ENCODE peak calls at places on chromosomes 6 and 20, in five cellular contexts. B, I, S, H and C are unnamed samples. For H3K4me1, the result is how much of the 10 kb centered on the place peaks cover.

GRCh38 chr20:41134362-41135186 is 2.8 kb upstream of the PLCG1 start:
- DNase-seq in B (no peak), I (no peak), S (no peak), H (no peak), C (no peak)

GRCh38 chr20:51969191-51969590 is 166.9 kb upstream of the SALL4 start:
- DNase-seq in B (no peak), I (no peak), S (no peak), H (no peak), C (no peak)

GRCh38 chr6:151679081-151679480 is 128.4 kb upstream of the ESR1 start:
- DNase-seq in B (no peak), I (no peak), S (no peak), H (peak), C (no peak)

GRCh38 chr6:144749263-144749662 is 464.1 kb downstream of the UTRN start:
- DNase-seq in B (no peak), I (no peak), S (no peak), H (no peak), C (no peak)

GRCh38 chr20:32327087-32327681 is 30.9 kb upstream of the ASXL1 start:
- DNase-seq in B (no peak), I (no peak), S (peak), H (no peak), C (no peak)

GRCh38 chr6:107713214-107713962 is 110.7 kb downstream of the SCML4 start:
- DNase-seq in B (no peak), I (no peak), S (no peak), H (peak), C (no peak)

GRCh38 chr6:160500639-160501038 is 152.5 kb downstream of the SLC22A3 start:
- DNase-seq in B (no peak), I (no peak), S (no peak), H (no peak), C (no peak)

GRCh38 chr20:8234580-8234979 is 102.5 kb downstream of the PLCB1 start:
- DNase-seq in B (no peak), I (no peak), S (no peak), H (no peak), C (no peak)

GRCh38 chr6:9437836-9438235 is 977.0 kb downstream of the TFAP2A start:
- DNase-seq in B (no peak), I (no peak), S (no peak), H (no peak), C (no peak)

GRCh38 chr6:91166271-91166670 is 579.4 kb upstream of the MAP3K7 start:
- DNase-seq in B (no peak), I (no peak), S (no peak), H (no peak), C (no peak)

GRCh38 chr20:3706774-3707507 is 5.5 kb downstream of the SIGLEC1 start:
- DNase-seq in B (peak), I (no peak), S (no peak), H (no peak), C (no peak)

GRCh38 chr6:56004421-56004820 is 129.0 kb upstream of the BMP5 start:
- DNase-seq in B (no peak), I (no peak), S (no peak), H (no peak), C (no peak)

GRCh38 chr6:33961686-33962085 is 157.9 kb upstream of the MLN start:
- DNase-seq in B (peak), I (no peak), S (no peak), H (no peak), C (no peak)

GRCh38 chr6:71965404-71965803 is 79.1 kb downstream of the RIMS1 start:
- DNase-seq in B (no peak), I (no peak), S (no peak), H (no peak), C (no peak)

GRCh38 chr6:22383016-22383415 is 86.2 kb upstream of the PRL start:
- DNase-seq in B (no peak), I (no peak), S (no peak), H (no peak), C (no peak)

GRCh38 chr6:157541618-157542404 is 160.8 kb downstream of the ZDHHC14 start:
- DNase-seq in B (no peak), I (no peak), S (peak), H (no peak), C (no peak)

GRCh38 chr6:133312006-133312405 is 70.8 kb downstream of the EYA4 start:
- DNase-seq in B (no peak), I (no peak), S (no peak), H (no peak), C (no peak)

GRCh38 chr20:49964964-49965780 is 17.6 kb upstream of the SNAI1 start:
- DNase-seq in B (peak), I (no peak), S (peak), H (no peak), C (no peak)

GRCh38 chr20:9241232-9241692 is 172.4 kb downstream of the PLCB4 start:
- DNase-seq in B (no peak), I (no peak), S (no peak), H (no peak), C (no peak)

GRCh38 chr6:141347906-141348492 is 784.7 kb upstream of the GJE1 start:
- DNase-seq in B (no peak), I (no peak), S (no peak), H (no peak), C (no peak)

GRCh38 chr20:62838511-62838910 is 21.7 kb downstream of the COL9A3 start:
- DNase-seq in B (no peak), I (no peak), S (no peak), H (no peak), C (no peak)

GRCh38 chr6:104527761-104528415 is 331.8 kb downstream of the HACE1 start:
- DNase-seq in B (peak), I (no peak), S (peak), H (peak), C (no peak)

GRCh38 chr6:124368131-124368530 is 564.5 kb downstream of the NKAIN2 start:
- DNase-seq in B (no peak), I (no peak), S (no peak), H (no peak), C (no peak)

GRCh38 chr6:142958343-142958742 is 13.4 kb upstream of the HIVEP2 start:
- DNase-seq in B (no peak), I (no peak), S (peak), H (no peak), C (no peak)

GRCh38 chr20:6074784-6075183 is 20.9 kb upstream of the LRRN4 start:
- DNase-seq in B (no peak), I (no peak), S (no peak), H (no peak), C (no peak)

GRCh38 chr6:85458184-85458583 is 8.3 kb downstream of the NT5E start:
- DNase-seq in B (no peak), I (no peak), S (no peak), H (no peak), C (no peak)

GRCh38 chr6:83853178-83853967 is at the start of gene RIPPLY2:
- DNase-seq in B (peak), I (no peak), S (peak), H (no peak), C (no peak)

GRCh38 chr6:31576897-31577341 is 1.6 kb downstream of the TNF start:
- DNase-seq in B (no peak), I (no peak), S (no peak), H (no peak), C (no peak)

GRCh38 chr20:59123011-59123676 is 40.5 kb upstream of the ZNF831 start:
- DNase-seq in B (no peak), I (no peak), S (no peak), H (no peak), C (no peak)

GRCh38 chr6:89299451-89299850 is 15.6 kb downstream of the GABRR2 start:
- DNase-seq in B (peak), I (no peak), S (no peak), H (no peak), C (no peak)

GRCh38 chr6:117483645-117484016 is 1.2 kb downstream of the DCBLD1 start:
- DNase-seq in B (no peak), I (no peak), S (peak), H (no peak), C (no peak)

GRCh38 chr6:16925461-16925860 is 164.2 kb upstream of the ATXN1 start:
- DNase-seq in B (no peak), I (no peak), S (no peak), H (no peak), C (no peak)

GRCh38 chr6:43436577-43437282 is 9.4 kb downstream of the ABCC10 start:
- DNase-seq in B (no peak), I (peak), S (peak), H (no peak), C (no peak)

GRCh38 chr6:112956696-112957525 is 609.8 kb downstream of the RFPL4B start:
- DNase-seq in B (no peak), I (no peak), S (peak), H (peak), C (no peak)

GRCh38 chr6:163335671-163336545 is 78.6 kb upstream of the QKI start:
- DNase-seq in B (no peak), I (no peak), S (peak), H (peak), C (no peak)

GRCh38 chr6:122797537-122797936 is 8.5 kb downstream of the SMPDL3A start:
- DNase-seq in B (no peak), I (no peak), S (no peak), H (no peak), C (no peak)

GRCh38 chr6:17099401-17100059 is 2.3 kb upstream of the STMND1 start:
- DNase-seq in B (no peak), I (no peak), S (no peak), H (no peak), C (no peak)

GRCh38 chr6:158631678-158632537 is 12.6 kb downstream of the DYNLT1 start:
- DNase-seq in B (no peak), I (no peak), S (no peak), H (peak), C (peak)

GRCh38 chr6:41422156-41422555 is 86.7 kb downstream of the NCR2 start:
- DNase-seq in B (no peak), I (no peak), S (no peak), H (no peak), C (no peak)

GRCh38 chr6:41426438-41426851 is 91.0 kb downstream of the NCR2 start:
- DNase-seq in B (peak), I (peak), S (no peak), H (no peak), C (peak)

GRCh38 chr6:41425511-41425910 is 90.1 kb downstream of the NCR2 start:
- DNase-seq in B (no peak), I (no peak), S (no peak), H (no peak), C (no peak)

GRCh38 chr6:41423002-41423401 is 87.6 kb downstream of the NCR2 start:
- DNase-seq in B (no peak), I (no peak), S (no peak), H (no peak), C (no peak)

GRCh38 chr6:41424370-41425058 is 89.1 kb downstream of the NCR2 start:
- DNase-seq in B (peak), I (peak), S (peak), H (peak), C (no peak)
- H3K4me1 ChIP-seq in B (under half), I (under half), S (under half), H (under half), C (under half)

DNA sequence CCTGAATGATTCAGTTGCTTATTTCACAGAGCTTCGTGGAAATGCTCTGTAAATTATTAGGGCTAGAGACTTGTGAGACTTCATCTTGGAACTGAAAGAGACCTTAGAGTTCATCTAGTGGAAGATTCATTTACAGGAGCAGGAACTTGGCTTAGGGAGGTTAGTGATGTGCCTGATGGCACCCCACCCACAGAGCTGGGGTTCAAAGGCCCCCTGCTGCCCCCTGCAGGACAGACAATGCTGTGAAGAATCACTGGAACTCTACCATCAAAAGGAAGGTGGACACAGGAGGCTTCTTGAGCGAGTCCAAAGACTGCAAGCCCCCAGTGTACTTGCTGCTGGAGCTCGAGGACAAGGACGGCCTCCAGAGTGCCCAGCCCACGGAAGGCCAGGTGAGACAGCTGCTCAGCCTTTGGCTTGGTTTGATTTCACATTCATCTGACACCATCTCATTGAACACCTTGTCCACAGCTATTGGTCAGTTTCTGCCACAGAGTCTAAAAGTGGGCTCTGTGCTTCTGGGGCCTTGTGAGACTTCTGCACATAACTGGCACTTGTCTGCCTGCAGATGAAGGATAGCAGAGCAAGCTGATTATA is 25.1 kb downstream of the MYBL2 start:
- DNase-seq in B (peak), I (peak), S (peak), H (no peak), C (no peak)
- TF ChIP-seq CTCF in B (peak), I (no peak), S (peak), H (no peak), C (no peak)

GRCh38 chr6:135323202-135323668 is 142.1 kb downstream of the MYB start:
- DNase-seq in B (no peak), I (no peak), S (no peak), H (no peak), C (no peak)

GRCh38 chr6:135325624-135326424 is 144.7 kb downstream of the MYB start:
- DNase-seq in B (no peak), I (no peak), S (no peak), H (no peak), C (no peak)

GRCh38 chr6:135323979-135324378 is 142.9 kb downstream of the MYB start:
- DNase-seq in B (no peak), I (no peak), S (no peak), H (no peak), C (no peak)

GRCh38 chr6:135322427-135323201 is 141.5 kb downstream of the MYB start:
- DNase-seq in B (no peak), I (no peak), S (no peak), H (no peak), C (no peak)

GRCh38 chr6:135324531-135324930 is 143.4 kb downstream of the MYB start:
- DNase-seq in B (no peak), I (no peak), S (no peak), H (no peak), C (no peak)
- H3K4me1 ChIP-seq in B (under half), I (under half), S (under half), H (under half), C (under half)

DNA sequence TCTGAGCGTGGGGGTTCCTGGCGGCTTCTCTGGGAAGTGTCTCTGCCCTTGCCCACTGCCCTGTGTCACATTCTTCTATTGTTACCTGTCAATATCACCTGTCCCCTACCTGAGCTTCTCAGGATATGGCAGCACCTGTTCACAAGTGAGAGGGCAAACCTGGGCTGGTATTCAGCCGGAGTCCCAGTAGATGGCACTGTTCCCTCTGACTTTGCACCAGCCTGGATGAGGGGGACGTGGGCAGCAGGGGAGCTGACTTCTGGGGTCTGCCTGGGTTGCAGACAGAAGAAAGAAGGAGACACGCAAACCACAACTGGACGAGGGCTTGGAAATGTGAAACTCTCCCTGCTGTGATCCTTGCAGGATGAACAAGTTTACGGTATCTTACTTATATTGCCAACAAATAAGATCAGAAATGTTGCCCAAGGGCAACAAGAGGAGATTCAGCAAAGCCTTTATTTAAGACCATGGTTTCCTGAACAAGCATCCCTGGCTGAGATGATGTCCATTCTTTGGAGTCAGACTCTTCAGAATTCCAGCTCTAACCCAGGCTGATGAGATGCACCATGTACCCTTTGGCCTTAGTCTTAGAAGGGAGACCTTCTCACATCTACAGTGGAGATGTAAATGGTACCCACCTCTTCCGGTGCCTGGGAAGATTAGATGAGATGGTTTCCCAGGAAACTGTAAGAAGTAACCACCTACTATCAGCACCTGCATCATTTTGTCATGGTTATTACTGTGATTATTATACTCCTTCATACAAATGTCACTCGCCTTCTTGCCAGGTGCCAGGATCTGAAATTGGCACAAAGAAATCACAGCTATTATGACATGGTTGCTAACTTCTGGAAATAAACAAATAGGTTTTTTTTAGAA is 400.0 kb upstream of the CDH4 start:
- DNase-seq in B (peak), I (no peak), S (peak), H (no peak), C (no peak)
- TF ChIP-seq CTCF in B (peak), I (no peak), S (no peak), H (no peak), C (peak)

GRCh38 chr6:69216127-69216526 is 580.7 kb downstream of the LMBRD1 start:
- DNase-seq in B (no peak), I (no peak), S (no peak), H (no peak), C (no peak)
- H3K4me1 ChIP-seq in B (under half), I (under half), S (under half), H (under half), C (under half)

GRCh38 chr6:6105472-6106036 is 98.8 kb upstream of the NRN1 start:
- DNase-seq in B (peak), I (no peak), S (no peak), H (no peak), C (no peak)
- TF ChIP-seq CTCF in B (peak), I (no peak), S (no peak), H (no peak), C (no peak)